ENCODE peak calls at places on chromosomes 12 and 14, in four cellular contexts. H is neural crest cell, T is pancreas, C is Calu3. Z is an unnamed sample.

GRCh38 chr14:23284654-23285529 is 1.0 kb downstream of the HOMEZ start:
- DNase-seq in H (no peak), T (no peak), C (no peak), Z (no peak)

GRCh38 chr14:78633747-78634146 is 463.6 kb downstream of the NRXN3 start:
- DNase-seq in H (peak), T (no peak), C (no peak), Z (no peak)

GRCh38 chr14:42642787-42643186 is 1036.1 kb downstream of the LRFN5 start:
- DNase-seq in H (no peak), T (no peak), C (no peak), Z (no peak)

GRCh38 chr14:78566017-78566858 is 396.1 kb downstream of the NRXN3 start:
- DNase-seq in H (peak), T (peak), C (peak), Z (peak)

GRCh38 chr12:92533280-92533890 is 169.4 kb upstream of the PLEKHG7 start:
- DNase-seq in H (no peak), T (no peak), C (no peak), Z (no peak)

GRCh38 chr12:94174576-94174975 is 26.2 kb downstream of the PLXNC1 start:
- DNase-seq in H (no peak), T (no peak), C (no peak), Z (no peak)

GRCh38 chr12:32671930-32672785 is 6.9 kb upstream of the DNM1L start:
- DNase-seq in H (peak), T (peak), C (peak), Z (peak)

GRCh38 chr12:27290501-27291168 is 42.0 kb upstream of the BMAL2 start:
- DNase-seq in H (no peak), T (no peak), C (no peak), Z (no peak)

GRCh38 chr12:39912211-39912980 is 193.5 kb downstream of the SLC2A13 start:
- DNase-seq in H (no peak), T (peak), C (peak), Z (no peak)

GRCh38 chr14:29321646-29322045 is 555.1 kb downstream of the FOXG1 start:
- DNase-seq in H (no peak), T (no peak), C (no peak), Z (no peak)

GRCh38 chr12:44497044-44497443 is 379.1 kb downstream of the NELL2 start:
- DNase-seq in H (no peak), T (no peak), C (no peak), Z (no peak)
- TF ChIP-seq CTCF in H (peak), T (no peak), C (no peak), Z (peak)

GRCh38 chr14:99647407-99647806 is 2.5 kb downstream of the HHIPL1 start:
- DNase-seq in H (no peak), T (no peak), C (no peak), Z (no peak)

GRCh38 chr14:99645545-99646505 is 896 bp downstream of the HHIPL1 start:
- DNase-seq in H (no peak), T (no peak), C (no peak), Z (no peak)

GRCh38 chr14:99643343-99643742 is 1.6 kb upstream of the HHIPL1 start:
- DNase-seq in H (no peak), T (no peak), C (no peak), Z (no peak)

GRCh38 chr14:99644035-99644587 is 818 bp upstream of the HHIPL1 start:
- DNase-seq in H (no peak), T (no peak), C (no peak), Z (no peak)

DNA sequence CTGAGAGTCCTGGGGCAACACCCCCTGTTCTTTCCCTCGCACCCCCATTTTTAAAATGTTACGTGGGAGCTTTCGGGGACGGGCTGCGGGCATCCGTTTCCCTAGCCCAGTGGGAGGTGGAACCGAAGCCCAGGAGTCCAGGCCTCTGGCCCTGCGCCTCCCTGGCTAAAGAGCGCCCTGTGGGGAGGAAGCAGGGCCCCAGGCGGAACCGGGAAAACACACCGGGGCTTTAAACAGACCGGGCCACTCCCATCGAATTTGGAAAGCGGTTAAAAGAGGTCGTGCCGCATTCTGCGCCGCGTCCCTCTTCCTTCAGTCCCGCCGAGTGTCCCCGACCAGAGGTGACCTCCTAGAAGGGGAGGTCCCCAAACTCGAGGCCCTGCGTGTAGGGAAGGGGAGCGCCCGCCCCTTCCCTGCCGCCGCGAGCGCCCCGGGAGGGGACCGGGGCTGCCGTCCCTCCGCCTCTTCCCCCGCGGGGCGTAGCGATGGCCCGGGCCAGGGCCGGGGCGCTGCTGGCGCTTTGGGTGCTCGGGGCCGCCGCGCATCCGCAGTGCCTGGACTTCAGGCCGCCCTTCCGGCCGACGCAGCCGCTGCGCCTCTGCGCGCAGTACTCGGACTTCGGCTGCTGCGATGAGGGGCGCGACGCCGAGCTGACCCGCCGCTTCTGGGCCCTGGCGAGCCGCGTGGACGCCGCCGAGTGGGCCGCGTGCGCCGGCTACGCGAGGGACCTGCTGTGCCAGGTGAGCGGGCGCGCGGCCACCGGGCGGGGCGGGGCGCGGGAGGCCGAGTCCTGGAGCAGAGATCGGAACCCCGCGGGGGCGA is at the start of gene HHIPL1:
- DNase-seq in H (peak), T (no peak), C (peak), Z (no peak)
- TF ChIP-seq CTCF in H (no peak), T (no peak), C (no peak), Z (no peak)

DNA sequence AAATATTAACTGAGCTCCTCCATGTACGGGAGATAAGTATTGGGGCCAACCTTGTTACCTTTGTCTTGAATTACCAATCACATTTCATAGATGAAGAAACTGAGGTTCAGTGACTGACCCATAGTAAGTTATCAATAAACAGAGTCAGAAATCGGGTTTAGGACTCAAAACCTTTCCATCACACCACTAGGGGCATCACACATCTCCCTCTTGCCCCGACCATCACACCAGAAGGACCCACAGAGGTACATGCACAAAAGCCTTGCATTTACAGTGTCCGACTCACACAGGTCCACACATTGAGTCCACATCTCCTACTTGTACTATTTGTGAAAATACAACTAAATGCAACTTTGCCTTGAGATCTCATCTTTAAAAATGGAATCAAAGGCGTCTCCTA is 29.4 kb downstream of the KCNA5 start:
- DNase-seq in H (no peak), T (no peak), C (no peak), Z (no peak)
- TF ChIP-seq CTCF in H (peak), T (no peak), C (no peak), Z (peak)

GRCh38 chr12:59372971-59373370 is 222.9 kb upstream of the SLC16A7 start:
- DNase-seq in H (no peak), T (no peak), C (peak), Z (peak)
- TF ChIP-seq CTCF in H (peak), T (no peak), C (no peak), Z (peak)

GRCh38 chr12:124833693-124834122 is 30.0 kb downstream of the SCARB1 start:
- DNase-seq in H (peak), T (no peak), C (no peak), Z (peak)
- TF ChIP-seq CTCF in H (no peak), T (no peak), C (no peak), Z (no peak)

Z was measured in HCT116.